ENCODE peak calls at places on chromosome 5, in nine cellular contexts. A, M, L, W, G, H, N, R and K are unnamed samples.

GRCh38 chr5:64612349-64612961 is 77.8 kb upstream of the SHISAL2B start:
- DNase-seq in A (peak), M (no peak), L (peak), W (no peak), G (peak), H (no peak), N (peak), R (peak), K (peak)

GRCh38 chr5:96141749-96142148 is 180.1 kb upstream of the ELL2 start:
- DNase-seq in A (no peak), M (no peak), L (no peak), W (no peak), G (no peak), H (no peak), N (no peak), R (no peak), K (no peak)

GRCh38 chr5:61653802-61654580 is 321.9 kb downstream of the ZSWIM6 start:
- DNase-seq in A (peak), M (no peak), L (no peak), W (no peak), G (no peak), H (no peak), N (no peak), R (no peak), K (no peak)

GRCh38 chr5:67643531-67643930 is 446.9 kb upstream of the CD180 start:
- DNase-seq in A (no peak), M (no peak), L (no peak), W (no peak), G (no peak), H (no peak), N (no peak), R (no peak), K (no peak)

GRCh38 chr5:76999451-76999850 is 30.8 kb upstream of the AGGF1 start:
- DNase-seq in A (no peak), M (no peak), L (no peak), W (no peak), G (no peak), H (no peak), N (no peak), R (no peak), K (no peak)

GRCh38 chr5:62143268-62144229 is 162.5 kb upstream of the KIF2A start:
- DNase-seq in A (peak), M (peak), L (no peak), W (no peak), G (peak), H (no peak), N (no peak), R (peak), K (no peak)

GRCh38 chr5:159825551-159826051 is 90.7 kb upstream of the ADRA1B start:
- DNase-seq in A (no peak), M (no peak), L (no peak), W (no peak), G (no peak), H (no peak), N (no peak), R (no peak), K (peak)

GRCh38 chr5:50711280-50711679 is 44.8 kb downstream of the PARP8 start:
- DNase-seq in A (no peak), M (no peak), L (peak), W (peak), G (no peak), H (no peak), N (peak), R (no peak), K (no peak)

GRCh38 chr5:1885476-1885755 is 2.7 kb upstream of the IRX4 start:
- DNase-seq in A (peak), M (no peak), L (no peak), W (no peak), G (no peak), H (peak), N (no peak), R (no peak), K (no peak)

GRCh38 chr5:157352756-157353340 is 86.9 kb downstream of the CYFIP2 start:
- DNase-seq in A (no peak), M (no peak), L (no peak), W (peak), G (no peak), H (no peak), N (peak), R (no peak), K (no peak)

GRCh38 chr5:18032744-18033143 is 398.5 kb downstream of the TAF11L14 start:
- DNase-seq in A (no peak), M (no peak), L (no peak), W (no peak), G (no peak), H (no peak), N (no peak), R (no peak), K (no peak)

GRCh38 chr5:87541033-87541432 is 128.3 kb upstream of the CCNH start:
- DNase-seq in A (peak), M (peak), L (peak), W (no peak), G (peak), H (no peak), N (no peak), R (peak), K (peak)